ENCODE peak calls at places on chromosomes 2 and 18, in ten cellular contexts. C, Z, Q, I, P, M, K, E, N and V are unnamed samples.

GRCh38 chr2:189541591-189541990 is 39.0 kb downstream of the SLC40A1 start:
- DNase-seq in M (no peak), C (no peak), Q (peak), P (no peak), K (no peak), I (no peak), E (no peak), N (no peak), Z (no peak), V (peak)

GRCh38 chr2:120134263-120134662 is 88.9 kb downstream of the TMEM185B start:
- DNase-seq in M (no peak), N (no peak), E (peak), P (peak), K (peak), C (no peak), Q (no peak), I (no peak), Z (no peak), V (no peak)

GRCh38 chr2:224217233-224217961 is 178.3 kb upstream of the SERPINE2 start:
- DNase-seq in P (no peak), K (no peak), C (peak), Z (no peak), M (no peak), I (no peak), E (no peak), Q (no peak), N (no peak), V (no peak)

GRCh38 chr2:28470759-28471158 is 25.1 kb upstream of the PLB1 start:
- DNase-seq in I (no peak), E (peak), P (no peak), N (no peak), Z (no peak), C (no peak), K (no peak), Q (no peak), M (no peak), V (no peak)

GRCh38 chr18:44636241-44636640 is 44.4 kb upstream of the SETBP1 start:
- DNase-seq in K (no peak), C (no peak), E (no peak), Z (no peak), M (no peak), I (no peak), P (no peak), N (no peak), Q (no peak), V (no peak)

GRCh38 chr2:75787532-75788132 is 76.9 kb upstream of the GCFC2 start:
- DNase-seq in E (peak), I (peak), P (no peak), M (no peak), Q (no peak), K (no peak), N (no peak), C (no peak), Z (no peak), V (no peak)

GRCh38 chr18:48170651-48171050 is 238.5 kb downstream of the ZBTB7C start:
- DNase-seq in I (no peak), M (no peak), C (no peak), P (no peak), Q (no peak), N (no peak), E (no peak), Z (no peak), K (no peak), V (no peak)

GRCh38 chr2:43081131-43081745 is 145.2 kb downstream of the ZFP36L2 start:
- DNase-seq in E (no peak), P (no peak), I (no peak), Q (no peak), N (no peak), Z (no peak), K (no peak), C (no peak), M (no peak), V (no peak)

GRCh38 chr2:200042944-200043343 is 87.6 kb downstream of the MAIP1 start:
- DNase-seq in Q (no peak), C (no peak), M (no peak), E (peak), Z (no peak), I (no peak), N (no peak), P (peak), K (no peak), V (no peak)

GRCh38 chr18:9736942-9737813 is 29.1 kb downstream of the RAB31 start:
- DNase-seq in I (peak), N (no peak), P (peak), E (peak), Z (peak), Q (no peak), K (no peak), C (no peak), M (no peak), V (no peak)

GRCh38 chr18:43314931-43315330 is 37.6 kb upstream of the SYT4 start:
- DNase-seq in Q (no peak), P (no peak), M (no peak), K (no peak), I (no peak), Z (no peak), C (no peak), N (no peak), E (no peak), V (no peak)

GRCh38 chr2:175750195-175750594 is 251.9 kb downstream of the LNPK start:
- DNase-seq in M (no peak), E (no peak), Z (no peak), K (no peak), P (no peak), N (no peak), C (no peak), Q (no peak), I (no peak), V (no peak)

GRCh38 chr2:120398051-120398960 is 52.4 kb downstream of the INHBB start:
- DNase-seq in E (peak), I (no peak), N (no peak), M (no peak), Z (no peak), Q (no peak), P (no peak), C (no peak), K (no peak), V (no peak)

GRCh38 chr2:134466141-134466540 is 212.3 kb downstream of the MGAT5 start:
- DNase-seq in C (no peak), I (peak), N (peak), M (peak), E (peak), P (peak), Q (no peak), K (peak), Z (no peak), V (no peak)

GRCh38 chr2:136394136-136395060 is 276.4 kb upstream of the CXCR4 start:
- DNase-seq in M (no peak), Q (peak), C (no peak), Z (no peak), E (no peak), P (no peak), K (no peak), I (no peak), N (no peak), V (no peak)

GRCh38 chr2:108388045-108388444 is 10.3 kb downstream of the SULT1C4 start:
- DNase-seq in Q (no peak), E (no peak), Z (no peak), P (peak), M (no peak), I (no peak), N (no peak), K (no peak), C (no peak), V (no peak)

GRCh38 chr2:64644240-64645013 is 9.3 kb downstream of the SERTAD2 start:
- DNase-seq in N (peak), C (peak), K (peak), P (peak), Q (peak), M (peak), I (no peak), E (peak), Z (peak), V (peak)

GRCh38 chr2:45184606-45185005 is 175.4 kb upstream of the SIX2 start:
- DNase-seq in C (no peak), K (no peak), M (no peak), Q (no peak), Z (no peak), N (no peak), P (no peak), E (peak), I (no peak), V (no peak)

GRCh38 chr2:122001441-122001874 is 246.0 kb downstream of the TSN start:
- DNase-seq in P (no peak), I (no peak), C (no peak), M (no peak), N (no peak), E (no peak), Q (no peak), K (no peak), Z (no peak), V (no peak)

GRCh38 chr2:177314194-177314593 is 49.7 kb upstream of the NFE2L2 start:
- DNase-seq in I (no peak), C (no peak), M (no peak), Q (no peak), K (no peak), Z (no peak), E (peak), N (no peak), P (no peak), V (no peak)

GRCh38 chr18:8106603-8107002 is 502.6 kb upstream of the RAB12 start:
- DNase-seq in K (no peak), Q (no peak), I (no peak), M (no peak), C (no peak), P (no peak), Z (no peak), N (no peak), E (peak), V (no peak)

GRCh38 chr2:62014102-62014501 is 108.6 kb downstream of the COMMD1 start:
- DNase-seq in C (peak), E (no peak), I (peak), M (peak), N (no peak), P (no peak), Q (peak), Z (no peak), K (no peak), V (peak)
- TF ChIP-seq CTCF in C (peak), E (no peak), I (peak), M (no peak), N (no peak), P (no peak), Q (peak), Z (no peak), K (no peak), V (no peak)

GRCh38 chr18:5461056-5461455 is 82.7 kb downstream of the EPB41L3 start:
- DNase-seq in C (no peak), Q (no peak), I (no peak), N (no peak), Z (no peak), K (no peak), M (no peak), P (no peak), E (no peak), V (no peak)

GRCh38 chr18:5452943-5453342 is 90.9 kb downstream of the EPB41L3 start:
- DNase-seq in K (no peak), P (no peak), C (no peak), Z (no peak), M (no peak), N (no peak), I (no peak), E (no peak), Q (no peak), V (no peak)

GRCh38 chr18:5457467-5457957 is 86.3 kb downstream of the EPB41L3 start:
- DNase-seq in I (no peak), E (no peak), K (no peak), C (no peak), P (no peak), Z (no peak), M (no peak), N (no peak), Q (no peak), V (no peak)

GRCh38 chr18:5455644-5456043 is 88.2 kb downstream of the EPB41L3 start:
- DNase-seq in M (no peak), E (no peak), C (no peak), K (no peak), I (no peak), Q (no peak), Z (no peak), P (no peak), N (no peak), V (no peak)

GRCh38 chr18:5456577-5457466 is 87.0 kb downstream of the EPB41L3 start:
- DNase-seq in Q (peak), P (no peak), N (no peak), E (no peak), Z (no peak), M (no peak), I (peak), K (peak), C (no peak), V (no peak)
- TF ChIP-seq CTCF in Q (peak), P (no peak), N (no peak), E (no peak), Z (peak), M (peak), I (peak), K (no peak), C (peak), V (peak)

DNA sequence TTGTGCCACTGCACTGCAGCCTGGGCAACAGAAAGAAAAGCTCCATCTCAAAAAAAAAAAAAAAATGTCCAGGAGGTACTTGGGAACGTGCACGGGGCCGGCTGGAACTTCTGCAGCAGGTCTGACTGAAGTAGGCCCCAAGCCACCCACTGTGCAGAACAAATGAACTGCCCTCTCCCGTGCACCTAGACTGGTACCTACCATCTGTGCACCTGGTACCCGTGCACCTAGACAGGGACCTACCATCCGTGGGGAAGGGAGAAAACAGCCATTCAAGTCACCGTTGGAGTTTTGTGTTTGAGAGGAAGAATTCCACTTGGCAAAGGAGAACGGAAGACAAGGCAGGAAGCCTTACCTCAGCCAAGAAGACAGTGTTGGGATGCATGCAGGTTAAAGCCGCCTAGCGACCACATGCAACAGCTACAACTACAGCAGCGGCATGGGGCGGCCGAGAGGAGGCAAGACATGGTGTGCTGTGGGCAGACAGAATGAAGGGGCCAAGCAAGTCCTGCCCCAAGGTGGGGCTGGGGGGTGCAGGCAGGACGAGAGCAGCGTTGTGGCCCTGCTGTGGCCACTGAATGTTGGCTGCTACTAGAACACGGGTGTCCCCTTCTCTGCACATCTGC is 16.1 kb downstream of the ST3GAL5 start:
- DNase-seq in M (no peak), N (no peak), C (no peak), P (no peak), K (peak), Z (no peak), I (no peak), Q (no peak), E (no peak), V (no peak)
- TF ChIP-seq CTCF in M (no peak), N (no peak), C (no peak), P (no peak), K (no peak), Z (no peak), I (no peak), Q (no peak), E (no peak), V (no peak)

DNA sequence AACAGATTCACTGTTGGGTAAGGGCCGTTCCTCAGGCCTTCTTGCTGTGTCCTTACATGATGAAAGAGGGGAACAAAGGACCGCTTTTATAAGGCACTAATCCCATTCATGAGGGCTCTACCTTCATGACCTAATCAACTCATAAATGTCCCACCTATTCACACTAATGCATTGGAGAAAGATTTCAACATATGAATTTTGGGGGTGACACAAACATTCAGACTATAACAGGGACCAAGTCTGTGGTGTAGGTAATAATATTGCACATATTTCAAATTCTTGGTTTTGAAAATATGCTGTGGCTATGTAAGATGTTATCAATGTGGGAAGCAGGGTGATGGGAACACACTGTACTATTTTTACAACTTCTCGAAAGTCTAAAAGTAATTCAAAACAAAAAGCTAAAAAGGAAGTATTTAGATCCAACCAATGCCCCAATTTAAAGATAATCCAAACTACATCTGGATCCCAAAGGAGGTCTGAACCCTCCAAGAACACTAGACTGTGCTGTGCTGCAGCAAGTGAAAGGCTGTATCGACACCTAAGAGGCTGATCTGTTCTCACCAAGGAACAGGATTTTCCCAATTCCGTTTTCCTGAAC is 82.4 kb upstream of the TGIF1 start:
- DNase-seq in Z (no peak), E (peak), I (no peak), K (no peak), M (no peak), N (no peak), Q (no peak), P (no peak), C (no peak), V (no peak)
- TF ChIP-seq CTCF in Z (no peak), E (no peak), I (no peak), K (no peak), M (no peak), N (no peak), Q (no peak), P (no peak), C (no peak), V (no peak)

DNA sequence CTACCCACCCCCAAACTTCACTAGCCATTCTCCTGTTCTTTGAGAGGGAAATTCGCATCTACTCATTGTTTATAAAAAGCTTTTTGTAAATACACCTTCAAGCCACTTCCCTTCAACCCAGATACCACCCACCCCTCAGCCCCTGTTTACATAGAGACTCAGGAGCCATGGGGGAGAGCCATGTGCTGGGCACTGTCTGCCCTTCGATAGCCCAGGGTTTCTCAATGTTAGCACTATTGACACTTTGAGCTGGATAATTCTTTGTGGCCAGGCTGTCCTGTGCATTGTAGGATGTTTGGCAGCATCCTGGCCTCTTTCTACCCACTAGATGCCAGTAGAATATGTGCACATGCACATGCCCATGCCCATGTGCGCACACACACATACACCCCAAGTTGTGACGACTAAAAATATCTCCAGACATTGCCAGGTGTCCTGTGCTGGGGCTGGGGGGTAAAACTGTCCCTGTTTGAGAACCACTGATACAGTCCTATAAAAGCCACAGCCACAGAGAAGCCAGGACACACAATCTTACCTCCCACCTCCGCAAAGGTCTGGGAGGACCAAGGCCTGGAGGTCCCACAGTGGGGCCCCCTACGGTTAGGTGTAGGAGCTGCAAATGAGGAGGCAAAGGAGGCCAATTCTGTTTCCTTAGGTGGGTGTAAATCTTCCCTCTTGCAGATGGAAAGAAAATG is 44.5 kb upstream of the ASPRV1 start:
- DNase-seq in M (peak), N (no peak), E (no peak), K (peak), Z (no peak), Q (no peak), C (no peak), P (no peak), I (no peak), V (no peak)
- TF ChIP-seq CTCF in M (no peak), N (no peak), E (no peak), K (no peak), Z (no peak), Q (no peak), C (no peak), P (no peak), I (no peak), V (no peak)

DNA sequence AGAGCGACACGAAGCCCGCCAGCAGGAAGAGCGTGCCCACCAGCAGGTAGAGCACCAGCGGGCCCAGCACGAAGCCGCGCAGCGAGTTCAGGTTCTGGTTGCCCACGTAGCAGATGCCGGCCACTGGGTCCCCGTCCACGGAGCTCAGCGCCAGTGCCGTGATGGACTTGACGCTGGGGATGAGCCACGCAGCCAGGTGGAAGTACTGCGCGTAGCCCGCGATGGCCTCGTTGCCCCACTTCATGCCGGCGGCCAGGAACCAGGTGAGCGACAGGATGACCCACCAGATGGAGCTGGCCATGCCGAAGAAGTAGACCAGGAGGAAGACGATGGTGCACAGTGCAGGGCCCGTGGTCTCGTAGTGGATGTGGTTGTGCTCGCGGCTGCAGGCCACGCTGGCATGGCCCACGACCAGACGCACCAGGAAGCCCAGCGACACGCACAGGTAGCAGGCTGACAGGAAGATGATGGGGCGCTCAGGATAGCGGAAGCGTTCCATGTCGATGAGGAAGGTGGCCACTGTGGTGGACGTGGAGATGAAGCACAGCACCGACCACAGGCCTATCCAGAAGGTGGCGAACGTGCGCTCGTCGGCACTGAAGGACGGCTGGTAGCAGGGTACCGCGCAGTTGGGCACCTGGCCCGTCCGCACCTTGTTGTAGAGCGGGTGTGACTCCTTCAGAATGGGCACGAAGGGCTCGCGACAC is 2.1 kb downstream of the FZD5 start:
- DNase-seq in C (peak), N (no peak), Z (no peak), M (peak), I (peak), K (peak), E (peak), Q (peak), P (peak), V (peak)
- TF ChIP-seq CTCF in C (peak), N (no peak), Z (peak), M (no peak), I (peak), K (no peak), E (peak), Q (peak), P (peak), V (peak)